ENCODE peak calls at places on chromosomes 16 and 17, in eight cellular contexts. One of them, this sample, is unnamed. For H3K9me3, the result is how much of the 10 kb centered on the place peaks cover.

GRCh38 chr16:30065943-30066881 is 652 bp downstream of the ALDOA start:
- DNase-seq in heart left ventricle: no peak
- DNase-seq in mesenchymal stem cell: no peak
- DNase-seq in small intestine: peak
- DNase-seq in A549: peak
- DNase-seq in prostate gland: no peak
- DNase-seq in Peyer's patch: no peak
- DNase-seq in thoracic aorta: no peak
- DNase-seq in this sample: no peak

GRCh38 chr17:80724723-80725388 is 180.2 kb downstream of the RPTOR start:
- DNase-seq in mesenchymal stem cell: peak
- DNase-seq in prostate gland: no peak
- DNase-seq in small intestine: no peak
- DNase-seq in Peyer's patch: no peak
- DNase-seq in A549: peak
- DNase-seq in thoracic aorta: no peak
- DNase-seq in heart left ventricle: no peak
- DNase-seq in this sample: no peak

GRCh38 chr17:34974794-34975428 is 5.4 kb upstream of the LIG3 start:
- DNase-seq in A549: no peak
- DNase-seq in prostate gland: no peak
- DNase-seq in Peyer's patch: no peak
- DNase-seq in thoracic aorta: no peak
- DNase-seq in heart left ventricle: no peak
- DNase-seq in small intestine: no peak
- DNase-seq in mesenchymal stem cell: no peak
- DNase-seq in this sample: no peak

GRCh38 chr16:23691483-23692189 is 12.9 kb downstream of the PLK1 start:
- DNase-seq in small intestine: no peak
- DNase-seq in prostate gland: no peak
- DNase-seq in A549: peak
- DNase-seq in thoracic aorta: no peak
- DNase-seq in mesenchymal stem cell: no peak
- DNase-seq in Peyer's patch: no peak
- DNase-seq in heart left ventricle: no peak
- DNase-seq in this sample: peak

GRCh38 chr17:511001-511690 is 158.5 kb upstream of the RPH3AL start:
- DNase-seq in thoracic aorta: no peak
- DNase-seq in small intestine: no peak
- DNase-seq in prostate gland: no peak
- DNase-seq in mesenchymal stem cell: peak
- DNase-seq in heart left ventricle: no peak
- DNase-seq in Peyer's patch: no peak
- DNase-seq in A549: no peak
- DNase-seq in this sample: no peak

GRCh38 chr16:88934066-88934667 is 42.8 kb downstream of the CBFA2T3 start:
- DNase-seq in heart left ventricle: no peak
- DNase-seq in Peyer's patch: no peak
- DNase-seq in thoracic aorta: no peak
- DNase-seq in A549: no peak
- DNase-seq in prostate gland: no peak
- DNase-seq in mesenchymal stem cell: no peak
- DNase-seq in small intestine: no peak
- DNase-seq in this sample: no peak

GRCh38 chr16:58797137-58797801 is 63.2 kb upstream of the GOT2 start:
- DNase-seq in heart left ventricle: no peak
- DNase-seq in A549: no peak
- DNase-seq in prostate gland: no peak
- DNase-seq in small intestine: no peak
- DNase-seq in mesenchymal stem cell: no peak
- DNase-seq in thoracic aorta: no peak
- DNase-seq in Peyer's patch: no peak
- DNase-seq in this sample: no peak

GRCh38 chr16:69443809-69444611 is 19.6 kb downstream of the CYB5B start:
- DNase-seq in small intestine: peak
- DNase-seq in Peyer's patch: no peak
- DNase-seq in prostate gland: peak
- DNase-seq in thoracic aorta: no peak
- DNase-seq in A549: peak
- DNase-seq in mesenchymal stem cell: peak
- DNase-seq in heart left ventricle: no peak
- DNase-seq in this sample: no peak

GRCh38 chr16:50284131-50284911 is 18.0 kb downstream of the ADCY7 start:
- DNase-seq in mesenchymal stem cell: no peak
- DNase-seq in A549: no peak
- DNase-seq in small intestine: peak
- DNase-seq in heart left ventricle: peak
- DNase-seq in Peyer's patch: peak
- DNase-seq in prostate gland: no peak
- DNase-seq in thoracic aorta: no peak
- DNase-seq in this sample: no peak

GRCh38 chr16:13322357-13322756 is 421.0 kb downstream of the SHISA9 start:
- DNase-seq in Peyer's patch: no peak
- DNase-seq in A549: no peak
- DNase-seq in small intestine: no peak
- DNase-seq in thoracic aorta: no peak
- DNase-seq in heart left ventricle: no peak
- DNase-seq in mesenchymal stem cell: no peak
- DNase-seq in prostate gland: no peak
- DNase-seq in this sample: no peak

GRCh38 chr16:88686062-88686438 is 257 bp downstream of the SNAI3 start:
- DNase-seq in A549: no peak
- DNase-seq in thoracic aorta: no peak
- DNase-seq in mesenchymal stem cell: peak
- DNase-seq in Peyer's patch: no peak
- DNase-seq in heart left ventricle: no peak
- DNase-seq in small intestine: no peak
- DNase-seq in prostate gland: no peak
- DNase-seq in this sample: peak

GRCh38 chr17:4504188-4504587 is 5.5 kb downstream of the SPNS2 start:
- DNase-seq in A549: no peak
- DNase-seq in mesenchymal stem cell: no peak
- DNase-seq in thoracic aorta: no peak
- DNase-seq in prostate gland: no peak
- DNase-seq in small intestine: no peak
- DNase-seq in heart left ventricle: no peak
- DNase-seq in Peyer's patch: no peak
- DNase-seq in this sample: peak

GRCh38 chr16:15037003-15037402 is 18.9 kb downstream of the NTAN1 start:
- DNase-seq in A549: no peak
- DNase-seq in heart left ventricle: no peak
- DNase-seq in small intestine: no peak
- DNase-seq in mesenchymal stem cell: no peak
- DNase-seq in Peyer's patch: no peak
- DNase-seq in thoracic aorta: no peak
- DNase-seq in prostate gland: no peak
- DNase-seq in this sample: no peak

GRCh38 chr17:38797828-38798227 is 1.5 kb downstream of the PIP4K2B start:
- DNase-seq in small intestine: no peak
- DNase-seq in mesenchymal stem cell: peak
- DNase-seq in Peyer's patch: no peak
- DNase-seq in A549: no peak
- DNase-seq in prostate gland: no peak
- DNase-seq in heart left ventricle: no peak
- DNase-seq in thoracic aorta: no peak
- DNase-seq in this sample: no peak

GRCh38 chr16:89061590-89062380 is 31.9 kb upstream of the ACSF3 start:
- DNase-seq in thoracic aorta: no peak
- DNase-seq in A549: no peak
- DNase-seq in Peyer's patch: peak
- DNase-seq in small intestine: no peak
- DNase-seq in heart left ventricle: no peak
- DNase-seq in mesenchymal stem cell: no peak
- DNase-seq in prostate gland: no peak
- DNase-seq in this sample: no peak

GRCh38 chr17:61680921-61681320 is 89.9 kb upstream of the NACA2 start:
- DNase-seq in Peyer's patch: no peak
- DNase-seq in mesenchymal stem cell: no peak
- DNase-seq in prostate gland: no peak
- DNase-seq in heart left ventricle: no peak
- DNase-seq in small intestine: no peak
- DNase-seq in thoracic aorta: no peak
- DNase-seq in A549: no peak
- DNase-seq in this sample: no peak

GRCh38 chr17:77735341-77736206 is 222.9 kb upstream of the TNRC6C start:
- DNase-seq in mesenchymal stem cell: no peak
- DNase-seq in prostate gland: no peak
- DNase-seq in A549: no peak
- DNase-seq in thoracic aorta: peak
- DNase-seq in small intestine: no peak
- DNase-seq in heart left ventricle: no peak
- DNase-seq in Peyer's patch: no peak
- DNase-seq in this sample: no peak

GRCh38 chr17:491086-492014 is 138.7 kb upstream of the RPH3AL start:
- DNase-seq in small intestine: peak
- DNase-seq in mesenchymal stem cell: peak
- DNase-seq in thoracic aorta: no peak
- DNase-seq in Peyer's patch: no peak
- DNase-seq in prostate gland: peak
- DNase-seq in heart left ventricle: peak
- DNase-seq in A549: peak
- DNase-seq in this sample: peak

GRCh38 chr16:85777583-85778310 is 21.6 kb downstream of the EMC8 start:
- DNase-seq in thoracic aorta: no peak
- DNase-seq in heart left ventricle: no peak
- DNase-seq in Peyer's patch: no peak
- DNase-seq in small intestine: no peak
- DNase-seq in A549: no peak
- DNase-seq in prostate gland: peak
- DNase-seq in mesenchymal stem cell: no peak
- DNase-seq in this sample: peak

GRCh38 chr17:7241047-7241733 is 1.1 kb downstream of the GABARAP start:
- DNase-seq in thoracic aorta: no peak
- DNase-seq in mesenchymal stem cell: no peak
- DNase-seq in small intestine: no peak
- DNase-seq in Peyer's patch: no peak
- DNase-seq in prostate gland: no peak
- DNase-seq in A549: no peak
- DNase-seq in heart left ventricle: no peak
- DNase-seq in this sample: no peak

GRCh38 chr17:77189148-77189547 is 48.4 kb downstream of the SEC14L1 start:
- DNase-seq in small intestine: no peak
- DNase-seq in heart left ventricle: no peak
- DNase-seq in thoracic aorta: no peak
- DNase-seq in Peyer's patch: no peak
- DNase-seq in A549: no peak
- DNase-seq in prostate gland: no peak
- DNase-seq in mesenchymal stem cell: no peak
- DNase-seq in this sample: no peak

GRCh38 chr17:45783593-45784292 is 377 bp upstream of the CRHR1 start:
- DNase-seq in A549: no peak
- DNase-seq in mesenchymal stem cell: no peak
- DNase-seq in heart left ventricle: no peak
- DNase-seq in prostate gland: peak
- DNase-seq in thoracic aorta: no peak
- DNase-seq in small intestine: no peak
- DNase-seq in Peyer's patch: no peak
- DNase-seq in this sample: no peak

GRCh38 chr17:45784293-45784582 is at the start of gene CRHR1:
- DNase-seq in mesenchymal stem cell: no peak
- DNase-seq in prostate gland: no peak
- DNase-seq in heart left ventricle: no peak
- DNase-seq in small intestine: no peak
- DNase-seq in Peyer's patch: no peak
- DNase-seq in thoracic aorta: no peak
- DNase-seq in A549: no peak
- DNase-seq in this sample: no peak

GRCh38 chr17:45785373-45786193 is 1.5 kb downstream of the CRHR1 start:
- DNase-seq in thoracic aorta: no peak
- DNase-seq in heart left ventricle: no peak
- DNase-seq in mesenchymal stem cell: no peak
- DNase-seq in Peyer's patch: no peak
- DNase-seq in small intestine: no peak
- DNase-seq in A549: no peak
- DNase-seq in prostate gland: no peak
- DNase-seq in this sample: no peak

GRCh38 chr17:45786349-45786748 is 2.2 kb downstream of the CRHR1 start:
- DNase-seq in heart left ventricle: no peak
- DNase-seq in prostate gland: no peak
- DNase-seq in A549: no peak
- DNase-seq in Peyer's patch: no peak
- DNase-seq in mesenchymal stem cell: no peak
- DNase-seq in thoracic aorta: no peak
- DNase-seq in small intestine: no peak
- DNase-seq in this sample: no peak

GRCh38 chr17:45784583-45785372 is 658 bp downstream of the CRHR1 start:
- DNase-seq in thoracic aorta: no peak
- DNase-seq in A549: no peak
- DNase-seq in prostate gland: peak
- DNase-seq in Peyer's patch: peak
- DNase-seq in small intestine: peak
- DNase-seq in mesenchymal stem cell: peak
- DNase-seq in heart left ventricle: no peak
- DNase-seq in this sample: no peak
- H3K4me3 ChIP-seq in thoracic aorta: peak
- H3K4me3 ChIP-seq in A549: peak
- H3K4me3 ChIP-seq in prostate gland: peak
- H3K4me3 ChIP-seq in Peyer's patch: peak
- H3K4me3 ChIP-seq in small intestine: peak
- H3K4me3 ChIP-seq in mesenchymal stem cell: no peak
- H3K4me3 ChIP-seq in heart left ventricle: peak
- H3K4me3 ChIP-seq in this sample: no peak

DNA sequence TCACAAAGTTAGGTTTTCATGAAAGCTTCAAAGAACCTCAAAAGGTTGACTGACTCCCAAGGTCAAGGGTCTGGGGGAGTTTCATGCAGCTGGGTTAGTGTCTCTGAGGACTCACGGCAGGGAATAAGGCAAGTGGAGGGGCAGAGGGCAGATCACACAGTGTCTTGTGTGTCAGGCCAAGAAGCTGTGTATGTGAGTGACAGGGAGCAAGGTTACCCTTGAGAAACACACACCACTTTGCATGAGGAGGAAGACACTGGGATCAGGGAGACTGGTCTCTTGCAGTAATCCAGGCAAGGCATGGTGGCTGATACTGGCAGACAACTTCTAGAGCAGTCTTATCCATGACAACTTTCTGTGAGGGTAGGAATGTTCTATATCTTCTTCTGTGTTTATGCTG is 6.3 kb downstream of the FLOT2 start:
- DNase-seq in A549: no peak
- DNase-seq in Peyer's patch: no peak
- DNase-seq in heart left ventricle: no peak
- DNase-seq in mesenchymal stem cell: no peak
- DNase-seq in thoracic aorta: no peak
- DNase-seq in small intestine: no peak
- DNase-seq in prostate gland: no peak
- DNase-seq in this sample: no peak
- H3K27ac ChIP-seq in A549: no peak
- H3K27ac ChIP-seq in Peyer's patch: no peak
- H3K27ac ChIP-seq in heart left ventricle: no peak
- H3K27ac ChIP-seq in mesenchymal stem cell: no peak
- H3K27ac ChIP-seq in thoracic aorta: no peak
- H3K27ac ChIP-seq in small intestine: no peak
- H3K27ac ChIP-seq in prostate gland: no peak
- H3K27ac ChIP-seq in this sample: no peak

GRCh38 chr16:35797811-35798210 is 2338.4 kb downstream of the TP53TG3F start:
- DNase-seq in small intestine: peak
- DNase-seq in mesenchymal stem cell: no peak
- DNase-seq in Peyer's patch: no peak
- DNase-seq in heart left ventricle: no peak
- DNase-seq in thoracic aorta: no peak
- DNase-seq in A549: no peak
- DNase-seq in prostate gland: no peak
- DNase-seq in this sample: no peak
- H3K9me3 ChIP-seq in small intestine: under half
- H3K9me3 ChIP-seq in mesenchymal stem cell: under half
- H3K9me3 ChIP-seq in Peyer's patch: under half
- H3K9me3 ChIP-seq in heart left ventricle: under half
- H3K9me3 ChIP-seq in thoracic aorta: under half
- H3K9me3 ChIP-seq in A549: under half
- H3K9me3 ChIP-seq in prostate gland: under half
- H3K9me3 ChIP-seq in this sample: under half

GRCh38 chr17:45702666-45703266 is 81.4 kb upstream of the CRHR1 start:
- DNase-seq in small intestine: no peak
- DNase-seq in mesenchymal stem cell: peak
- DNase-seq in prostate gland: no peak
- DNase-seq in heart left ventricle: no peak
- DNase-seq in thoracic aorta: no peak
- DNase-seq in Peyer's patch: no peak
- DNase-seq in A549: peak
- DNase-seq in this sample: no peak
- H3K4me3 ChIP-seq in small intestine: no peak
- H3K4me3 ChIP-seq in mesenchymal stem cell: no peak
- H3K4me3 ChIP-seq in prostate gland: no peak
- H3K4me3 ChIP-seq in heart left ventricle: no peak
- H3K4me3 ChIP-seq in thoracic aorta: no peak
- H3K4me3 ChIP-seq in Peyer's patch: no peak
- H3K4me3 ChIP-seq in A549: no peak
- H3K4me3 ChIP-seq in this sample: no peak